ENCODE peak calls at places on chromosome 3, in nine cellular contexts. One of them, this sample, is unnamed.

GRCh38 chr3:171851685-171852084 is 8.5 kb downstream of the TMEM212 start:
- DNase-seq in substantia nigra: no peak
- DNase-seq in activated T-cell treated with anti-CD3 and anti-CD28 coated beads for 1 hour: no peak
- DNase-seq in HS-27A: no peak
- DNase-seq in tibial nerve: no peak
- DNase-seq in NCI-H1436: no peak
- DNase-seq in stimulated activated CD4-positive, alpha-beta T cell treated with anti-CD3 and anti-CD28 coated beads, TNF-alpha, amount 100 ng/mL, for 24 hours: no peak
- DNase-seq in fibroblast of lung: peak; percentile 88
- DNase-seq in naive B cell: no peak
- DNase-seq in this sample: no peak

GRCh38 chr3:64915778-64916177 is 228.0 kb upstream of the ADAMTS9 start:
- DNase-seq in substantia nigra: no peak
- DNase-seq in activated T-cell treated with anti-CD3 and anti-CD28 coated beads for 1 hour: no peak
- DNase-seq in HS-27A: no peak
- DNase-seq in tibial nerve: no peak
- DNase-seq in NCI-H1436: no peak
- DNase-seq in stimulated activated CD4-positive, alpha-beta T cell treated with anti-CD3 and anti-CD28 coated beads, TNF-alpha, amount 100 ng/mL, for 24 hours: no peak
- DNase-seq in fibroblast of lung: peak; percentile 12
- DNase-seq in naive B cell: no peak
- DNase-seq in this sample: no peak

GRCh38 chr3:67362686-67363085 is 291.7 kb downstream of the SUCLG2 start:
- DNase-seq in substantia nigra: no peak
- DNase-seq in activated T-cell treated with anti-CD3 and anti-CD28 coated beads for 1 hour: no peak
- DNase-seq in HS-27A: no peak
- DNase-seq in tibial nerve: no peak
- DNase-seq in NCI-H1436: peak; percentile 52
- DNase-seq in stimulated activated CD4-positive, alpha-beta T cell treated with anti-CD3 and anti-CD28 coated beads, TNF-alpha, amount 100 ng/mL, for 24 hours: no peak
- DNase-seq in fibroblast of lung: peak; percentile 37
- DNase-seq in naive B cell: no peak
- DNase-seq in this sample: no peak

GRCh38 chr3:9280477-9281219 is 31.2 kb upstream of the SRGAP3 start:
- DNase-seq in substantia nigra: no peak
- DNase-seq in activated T-cell treated with anti-CD3 and anti-CD28 coated beads for 1 hour: no peak
- DNase-seq in HS-27A: no peak
- DNase-seq in tibial nerve: no peak
- DNase-seq in NCI-H1436: no peak
- DNase-seq in stimulated activated CD4-positive, alpha-beta T cell treated with anti-CD3 and anti-CD28 coated beads, TNF-alpha, amount 100 ng/mL, for 24 hours: no peak
- DNase-seq in fibroblast of lung: peak; percentile 69
- DNase-seq in naive B cell: no peak
- DNase-seq in this sample: no peak

GRCh38 chr3:14652-15051 is 181.9 kb upstream of the CHL1 start:
- DNase-seq in substantia nigra: no peak
- DNase-seq in activated T-cell treated with anti-CD3 and anti-CD28 coated beads for 1 hour: no peak
- DNase-seq in HS-27A: no peak
- DNase-seq in tibial nerve: no peak
- DNase-seq in NCI-H1436: no peak
- DNase-seq in stimulated activated CD4-positive, alpha-beta T cell treated with anti-CD3 and anti-CD28 coated beads, TNF-alpha, amount 100 ng/mL, for 24 hours: no peak
- DNase-seq in fibroblast of lung: no peak
- DNase-seq in naive B cell: no peak
- DNase-seq in this sample: no peak

GRCh38 chr3:23991236-23992050 is 46.4 kb downstream of the NR1D2 start:
- DNase-seq in substantia nigra: no peak
- DNase-seq in activated T-cell treated with anti-CD3 and anti-CD28 coated beads for 1 hour: no peak
- DNase-seq in HS-27A: no peak
- DNase-seq in tibial nerve: no peak
- DNase-seq in NCI-H1436: peak; percentile 17
- DNase-seq in stimulated activated CD4-positive, alpha-beta T cell treated with anti-CD3 and anti-CD28 coated beads, TNF-alpha, amount 100 ng/mL, for 24 hours: no peak
- DNase-seq in fibroblast of lung: peak; percentile 35
- DNase-seq in naive B cell: no peak
- DNase-seq in this sample: no peak

GRCh38 chr3:127714866-127715265 is 42.1 kb downstream of the ABTB1 start:
- DNase-seq in substantia nigra: no peak
- DNase-seq in activated T-cell treated with anti-CD3 and anti-CD28 coated beads for 1 hour: no peak
- DNase-seq in HS-27A: no peak
- DNase-seq in tibial nerve: no peak
- DNase-seq in NCI-H1436: no peak
- DNase-seq in stimulated activated CD4-positive, alpha-beta T cell treated with anti-CD3 and anti-CD28 coated beads, TNF-alpha, amount 100 ng/mL, for 24 hours: no peak
- DNase-seq in fibroblast of lung: no peak
- DNase-seq in naive B cell: no peak
- DNase-seq in this sample: no peak

GRCh38 chr3:41199866-41200668 is 762 bp downstream of the CTNNB1 start:
- DNase-seq in substantia nigra: no peak
- DNase-seq in activated T-cell treated with anti-CD3 and anti-CD28 coated beads for 1 hour: peak; percentile 37
- DNase-seq in HS-27A: peak; percentile 20
- DNase-seq in tibial nerve: no peak
- DNase-seq in NCI-H1436: no peak
- DNase-seq in stimulated activated CD4-positive, alpha-beta T cell treated with anti-CD3 and anti-CD28 coated beads, TNF-alpha, amount 100 ng/mL, for 24 hours: peak; percentile 32
- DNase-seq in fibroblast of lung: peak; percentile 22
- DNase-seq in naive B cell: peak; percentile 32
- DNase-seq in this sample: no peak

GRCh38 chr3:158672293-158673176 is at the start of gene LXN:
- DNase-seq in substantia nigra: peak; percentile 3
- DNase-seq in activated T-cell treated with anti-CD3 and anti-CD28 coated beads for 1 hour: peak; percentile 63
- DNase-seq in HS-27A: no peak
- DNase-seq in tibial nerve: peak; percentile 63
- DNase-seq in NCI-H1436: no peak
- DNase-seq in stimulated activated CD4-positive, alpha-beta T cell treated with anti-CD3 and anti-CD28 coated beads, TNF-alpha, amount 100 ng/mL, for 24 hours: peak; percentile 80
- DNase-seq in fibroblast of lung: peak; percentile 79
- DNase-seq in naive B cell: peak; percentile 63
- DNase-seq in this sample: no peak

GRCh38 chr3:25306066-25306465 is 122.0 kb upstream of the RARB start:
- DNase-seq in substantia nigra: no peak
- DNase-seq in activated T-cell treated with anti-CD3 and anti-CD28 coated beads for 1 hour: no peak
- DNase-seq in HS-27A: no peak
- DNase-seq in tibial nerve: no peak
- DNase-seq in NCI-H1436: no peak
- DNase-seq in stimulated activated CD4-positive, alpha-beta T cell treated with anti-CD3 and anti-CD28 coated beads, TNF-alpha, amount 100 ng/mL, for 24 hours: no peak
- DNase-seq in fibroblast of lung: no peak
- DNase-seq in naive B cell: no peak
- DNase-seq in this sample: no peak

GRCh38 chr3:46208167-46208704 is at the start of gene CCR1:
- DNase-seq in substantia nigra: no peak
- DNase-seq in activated T-cell treated with anti-CD3 and anti-CD28 coated beads for 1 hour: no peak
- DNase-seq in HS-27A: no peak
- DNase-seq in tibial nerve: peak; percentile 30
- DNase-seq in NCI-H1436: no peak
- DNase-seq in stimulated activated CD4-positive, alpha-beta T cell treated with anti-CD3 and anti-CD28 coated beads, TNF-alpha, amount 100 ng/mL, for 24 hours: peak; percentile 59
- DNase-seq in fibroblast of lung: peak; percentile 11
- DNase-seq in naive B cell: peak; percentile 45
- DNase-seq in this sample: no peak

GRCh38 chr3:133745981-133746721 is at the start of gene TF:
- DNase-seq in substantia nigra: peak; percentile 84
- DNase-seq in activated T-cell treated with anti-CD3 and anti-CD28 coated beads for 1 hour: no peak
- DNase-seq in HS-27A: no peak
- DNase-seq in tibial nerve: no peak
- DNase-seq in NCI-H1436: no peak
- DNase-seq in stimulated activated CD4-positive, alpha-beta T cell treated with anti-CD3 and anti-CD28 coated beads, TNF-alpha, amount 100 ng/mL, for 24 hours: no peak
- DNase-seq in fibroblast of lung: peak; percentile 4
- DNase-seq in naive B cell: no peak
- DNase-seq in this sample: no peak

GRCh38 chr3:24129549-24129948 is 184.5 kb downstream of the NR1D2 start:
- DNase-seq in substantia nigra: no peak
- DNase-seq in activated T-cell treated with anti-CD3 and anti-CD28 coated beads for 1 hour: no peak
- DNase-seq in HS-27A: no peak
- DNase-seq in tibial nerve: no peak
- DNase-seq in NCI-H1436: no peak
- DNase-seq in stimulated activated CD4-positive, alpha-beta T cell treated with anti-CD3 and anti-CD28 coated beads, TNF-alpha, amount 100 ng/mL, for 24 hours: no peak
- DNase-seq in fibroblast of lung: no peak
- DNase-seq in naive B cell: no peak
- DNase-seq in this sample: no peak

GRCh38 chr3:128967748-128968147 is 26.1 kb downstream of the CFAP92 start:
- DNase-seq in substantia nigra: no peak
- DNase-seq in activated T-cell treated with anti-CD3 and anti-CD28 coated beads for 1 hour: no peak
- DNase-seq in HS-27A: no peak
- DNase-seq in tibial nerve: no peak
- DNase-seq in NCI-H1436: no peak
- DNase-seq in stimulated activated CD4-positive, alpha-beta T cell treated with anti-CD3 and anti-CD28 coated beads, TNF-alpha, amount 100 ng/mL, for 24 hours: no peak
- DNase-seq in fibroblast of lung: no peak
- DNase-seq in naive B cell: no peak
- DNase-seq in this sample: no peak

GRCh38 chr3:15513810-15514662 is 7.5 kb downstream of the COLQ start:
- DNase-seq in substantia nigra: no peak
- DNase-seq in activated T-cell treated with anti-CD3 and anti-CD28 coated beads for 1 hour: no peak
- DNase-seq in HS-27A: no peak
- DNase-seq in tibial nerve: no peak
- DNase-seq in NCI-H1436: no peak
- DNase-seq in stimulated activated CD4-positive, alpha-beta T cell treated with anti-CD3 and anti-CD28 coated beads, TNF-alpha, amount 100 ng/mL, for 24 hours: no peak
- DNase-seq in fibroblast of lung: no peak
- DNase-seq in naive B cell: no peak
- DNase-seq in this sample: no peak

GRCh38 chr3:58308728-58309127 is 2.4 kb downstream of the HTD2 start:
- DNase-seq in substantia nigra: no peak
- DNase-seq in activated T-cell treated with anti-CD3 and anti-CD28 coated beads for 1 hour: no peak
- DNase-seq in HS-27A: no peak
- DNase-seq in tibial nerve: no peak
- DNase-seq in NCI-H1436: no peak
- DNase-seq in stimulated activated CD4-positive, alpha-beta T cell treated with anti-CD3 and anti-CD28 coated beads, TNF-alpha, amount 100 ng/mL, for 24 hours: no peak
- DNase-seq in fibroblast of lung: no peak
- DNase-seq in naive B cell: no peak
- DNase-seq in this sample: no peak

GRCh38 chr3:149152420-149152819 is 23.0 kb downstream of the HPS3 start:
- DNase-seq in substantia nigra: no peak
- DNase-seq in activated T-cell treated with anti-CD3 and anti-CD28 coated beads for 1 hour: no peak
- DNase-seq in HS-27A: no peak
- DNase-seq in tibial nerve: no peak
- DNase-seq in NCI-H1436: no peak
- DNase-seq in stimulated activated CD4-positive, alpha-beta T cell treated with anti-CD3 and anti-CD28 coated beads, TNF-alpha, amount 100 ng/mL, for 24 hours: no peak
- DNase-seq in fibroblast of lung: peak; percentile 79
- DNase-seq in naive B cell: no peak
- DNase-seq in this sample: no peak

GRCh38 chr3:194952882-194953281 is 267.2 kb downstream of the FAM43A start:
- DNase-seq in substantia nigra: no peak
- DNase-seq in activated T-cell treated with anti-CD3 and anti-CD28 coated beads for 1 hour: no peak
- DNase-seq in HS-27A: no peak
- DNase-seq in tibial nerve: no peak
- DNase-seq in NCI-H1436: peak; percentile 35
- DNase-seq in stimulated activated CD4-positive, alpha-beta T cell treated with anti-CD3 and anti-CD28 coated beads, TNF-alpha, amount 100 ng/mL, for 24 hours: no peak
- DNase-seq in fibroblast of lung: no peak
- DNase-seq in naive B cell: no peak
- DNase-seq in this sample: no peak

GRCh38 chr3:119195911-119196310 is 22.5 kb downstream of the UPK1B start:
- DNase-seq in substantia nigra: no peak
- DNase-seq in activated T-cell treated with anti-CD3 and anti-CD28 coated beads for 1 hour: no peak
- DNase-seq in HS-27A: no peak
- DNase-seq in tibial nerve: no peak
- DNase-seq in NCI-H1436: no peak
- DNase-seq in stimulated activated CD4-positive, alpha-beta T cell treated with anti-CD3 and anti-CD28 coated beads, TNF-alpha, amount 100 ng/mL, for 24 hours: no peak
- DNase-seq in fibroblast of lung: peak; percentile 66
- DNase-seq in naive B cell: no peak
- DNase-seq in this sample: no peak

GRCh38 chr3:121167374-121168139 is 259.6 kb downstream of the STXBP5L start:
- DNase-seq in substantia nigra: no peak
- DNase-seq in activated T-cell treated with anti-CD3 and anti-CD28 coated beads for 1 hour: no peak
- DNase-seq in HS-27A: no peak
- DNase-seq in tibial nerve: no peak
- DNase-seq in NCI-H1436: no peak
- DNase-seq in stimulated activated CD4-positive, alpha-beta T cell treated with anti-CD3 and anti-CD28 coated beads, TNF-alpha, amount 100 ng/mL, for 24 hours: no peak
- DNase-seq in fibroblast of lung: no peak
- DNase-seq in naive B cell: no peak
- DNase-seq in this sample: no peak

GRCh38 chr3:60277376-60277800 is 973.9 kb downstream of the FHIT start:
- DNase-seq in substantia nigra: no peak
- DNase-seq in activated T-cell treated with anti-CD3 and anti-CD28 coated beads for 1 hour: no peak
- DNase-seq in HS-27A: peak; percentile 39
- DNase-seq in tibial nerve: no peak
- DNase-seq in NCI-H1436: no peak
- DNase-seq in stimulated activated CD4-positive, alpha-beta T cell treated with anti-CD3 and anti-CD28 coated beads, TNF-alpha, amount 100 ng/mL, for 24 hours: no peak
- DNase-seq in fibroblast of lung: no peak
- DNase-seq in naive B cell: no peak
- DNase-seq in this sample: no peak

GRCh38 chr3:141810161-141810560 is 47.0 kb downstream of the GRK7 start:
- DNase-seq in substantia nigra: no peak
- DNase-seq in activated T-cell treated with anti-CD3 and anti-CD28 coated beads for 1 hour: no peak
- DNase-seq in HS-27A: no peak
- DNase-seq in tibial nerve: no peak
- DNase-seq in NCI-H1436: no peak
- DNase-seq in stimulated activated CD4-positive, alpha-beta T cell treated with anti-CD3 and anti-CD28 coated beads, TNF-alpha, amount 100 ng/mL, for 24 hours: no peak
- DNase-seq in fibroblast of lung: no peak
- DNase-seq in naive B cell: no peak
- DNase-seq in this sample: no peak

GRCh38 chr3:52234516-52235447 is 4.2 kb downstream of the TWF2 start:
- DNase-seq in substantia nigra: no peak
- DNase-seq in activated T-cell treated with anti-CD3 and anti-CD28 coated beads for 1 hour: no peak
- DNase-seq in HS-27A: no peak
- DNase-seq in tibial nerve: no peak
- DNase-seq in NCI-H1436: no peak
- DNase-seq in stimulated activated CD4-positive, alpha-beta T cell treated with anti-CD3 and anti-CD28 coated beads, TNF-alpha, amount 100 ng/mL, for 24 hours: no peak
- DNase-seq in fibroblast of lung: no peak
- DNase-seq in naive B cell: no peak
- DNase-seq in this sample: no peak

GRCh38 chr3:13662238-13662847 is 113.4 kb downstream of the FBLN2 start:
- DNase-seq in substantia nigra: no peak
- DNase-seq in activated T-cell treated with anti-CD3 and anti-CD28 coated beads for 1 hour: no peak
- DNase-seq in HS-27A: no peak
- DNase-seq in tibial nerve: no peak
- DNase-seq in NCI-H1436: no peak
- DNase-seq in stimulated activated CD4-positive, alpha-beta T cell treated with anti-CD3 and anti-CD28 coated beads, TNF-alpha, amount 100 ng/mL, for 24 hours: no peak
- DNase-seq in fibroblast of lung: no peak
- DNase-seq in naive B cell: no peak
- DNase-seq in this sample: no peak